ENCODE peak calls at places on chromosome 21, in four cellular contexts. W, K, T and C are unnamed samples.
A peak's percentile ranks its signal among the peaks of the same experiment; 100 is the strongest.

GRCh38 chr21:34129039-34129891 is 55.9 kb downstream of the MRPS6 start:
- DNase-seq in W (peak; percentile 82), K (peak; percentile 75), T (no peak), C (no peak)

GRCh38 chr21:15383588-15383987 is 318.8 kb upstream of the NRIP1 start:
- DNase-seq in W (no peak), K (no peak), T (no peak), C (no peak)

GRCh38 chr21:41615613-41616012 is 107.7 kb upstream of the TMPRSS2 start:
- DNase-seq in W (no peak), K (no peak), T (no peak), C (no peak)

GRCh38 chr21:46154155-46154954 is 1.0 kb downstream of the FTCD start:
- DNase-seq in W (no peak), K (no peak), T (no peak), C (no peak)

GRCh38 chr21:41931041-41931451 is 22.8 kb downstream of the C2CD2 start:
- DNase-seq in W (no peak), K (no peak), T (no peak), C (no peak)

GRCh38 chr21:35779690-35780570 is 280.4 kb downstream of the SETD4 start:
- DNase-seq in W (no peak), K (no peak), T (no peak), C (no peak)

GRCh38 chr21:43015906-43016540 is 41.7 kb downstream of the PKNOX1 start:
- DNase-seq in W (no peak), K (no peak), T (peak; percentile 34), C (no peak)

GRCh38 chr21:39671986-39672385 is 59.2 kb downstream of the B3GALT5 start:
- DNase-seq in W (no peak), K (no peak), T (no peak), C (no peak)

GRCh38 chr21:32241434-32241785 is 37.4 kb downstream of the MIS18A start:
- DNase-seq in W (no peak), K (no peak), T (no peak), C (no peak)

GRCh38 chr21:35909456-35910178 is 150.7 kb downstream of the SETD4 start:
- DNase-seq in W (no peak), K (no peak), T (peak; percentile 22), C (no peak)

GRCh38 chr21:37006521-37007291 is at the start of gene RIPPLY3:
- DNase-seq in W (no peak), K (no peak), T (peak; percentile 16), C (no peak)

GRCh38 chr21:39633770-39634181 is 21.0 kb downstream of the B3GALT5 start:
- DNase-seq in W (no peak), K (no peak), T (no peak), C (no peak)

GRCh38 chr21:36175771-36176565 is 19.3 kb downstream of the DOP1B start:
- DNase-seq in W (no peak), K (no peak), T (no peak), C (peak; percentile 89)

GRCh38 chr21:15289896-15290841 is 225.4 kb upstream of the NRIP1 start:
- DNase-seq in W (no peak), K (no peak), T (no peak), C (peak; percentile 88)

GRCh38 chr21:42862774-42863503 is 16.4 kb downstream of the WDR4 start:
- DNase-seq in W (no peak), K (no peak), T (no peak), C (peak; percentile 81)